ENCODE peak calls at places on chromosomes 4 and X, in ten cellular contexts. X is cardiac fibroblast; V is sigmoid colon; K is tibial artery; F is cardiac muscle cell; W is IMR-90; Q is activated CD8-positive, alpha-beta T cell treated with anti-CD3 and anti-CD28 coated beads for 36 hours; L is tibial nerve; Y is uterus; R is HFFc6. E is an unnamed sample.

GRCh38 chrX:33457102-33457501 is 245.8 kb upstream of the DMD start:
- DNase-seq in X (no peak), V (no peak), K (no peak), F (no peak), W (no peak), Q (no peak), L (no peak), Y (no peak), R (no peak), E (no peak)

GRCh38 chr4:22483551-22483981 is 32.3 kb downstream of the ADGRA3 start:
- DNase-seq in X (peak), V (no peak), K (no peak), F (peak), W (peak), Q (no peak), L (no peak), Y (no peak), R (peak), E (no peak)

GRCh38 chrX:8728932-8729331 is 3.0 kb downstream of the ANOS1 start:
- DNase-seq in X (no peak), V (no peak), K (no peak), F (no peak), W (no peak), Q (no peak), L (no peak), Y (no peak), R (no peak), E (no peak)

GRCh38 chr4:36348403-36348938 is 67.1 kb downstream of the DTHD1 start:
- DNase-seq in X (no peak), V (no peak), K (no peak), F (no peak), W (no peak), Q (peak), L (no peak), Y (no peak), R (no peak), E (no peak)

GRCh38 chr4:182251116-182251515 is 7.9 kb downstream of the TENM3 start:
- DNase-seq in X (no peak), V (no peak), K (no peak), F (no peak), W (no peak), Q (no peak), L (no peak), Y (no peak), R (no peak), E (no peak)

GRCh38 chr4:130576218-130576617 is 1480.3 kb downstream of the C4orf33 start:
- DNase-seq in X (no peak), V (no peak), K (no peak), F (no peak), W (no peak), Q (no peak), L (no peak), Y (no peak), R (no peak), E (no peak)

GRCh38 chr4:114136067-114136466 is 156.6 kb upstream of the ARSJ start:
- DNase-seq in X (peak), V (no peak), K (no peak), F (peak), W (peak), Q (no peak), L (no peak), Y (no peak), R (no peak), E (no peak)

GRCh38 chr4:20684852-20685763 is 15.2 kb upstream of the PACRGL start:
- DNase-seq in X (peak), V (no peak), K (no peak), F (peak), W (peak), Q (no peak), L (no peak), Y (no peak), R (peak), E (no peak)

GRCh38 chr4:123452585-123452984 is 56.0 kb downstream of the SPRY1 start:
- DNase-seq in X (peak), V (peak), K (peak), F (peak), W (peak), Q (peak), L (peak), Y (peak), R (peak), E (peak)

GRCh38 chr4:123832173-123833026 is 435.8 kb downstream of the SPRY1 start:
- DNase-seq in X (peak), V (peak), K (peak), F (peak), W (peak), Q (no peak), L (peak), Y (peak), R (peak), E (no peak)

GRCh38 chr4:165761968-165762367 is 111.1 kb upstream of the TLL1 start:
- DNase-seq in X (no peak), V (no peak), K (no peak), F (no peak), W (no peak), Q (no peak), L (no peak), Y (no peak), R (no peak), E (no peak)

GRCh38 chr4:91758487-91758886 is 545.3 kb upstream of the GRID2 start:
- DNase-seq in X (peak), V (no peak), K (no peak), F (peak), W (no peak), Q (no peak), L (no peak), Y (no peak), R (no peak), E (no peak)

GRCh38 chr4:161792991-161793390 is 370.8 kb downstream of the FSTL5 start:
- DNase-seq in X (no peak), V (no peak), K (no peak), F (no peak), W (no peak), Q (no peak), L (no peak), Y (no peak), R (no peak), E (no peak)

GRCh38 chr4:66169341-66169740 is 499.1 kb upstream of the EPHA5 start:
- DNase-seq in X (peak), V (no peak), K (no peak), F (peak), W (no peak), Q (no peak), L (no peak), Y (no peak), R (no peak), E (no peak)

GRCh38 chr4:124514588-124514987 is 197.9 kb downstream of the ANKRD50 start:
- DNase-seq in X (no peak), V (no peak), K (no peak), F (no peak), W (no peak), Q (no peak), L (no peak), Y (no peak), R (no peak), E (no peak)

GRCh38 chr4:42331914-42332368 is 65.3 kb upstream of the SHISA3 start:
- DNase-seq in X (peak), V (peak), K (peak), F (peak), W (peak), Q (no peak), L (peak), Y (no peak), R (no peak), E (no peak)

GRCh38 chr4:27861381-27861787 is 1000.7 kb downstream of the STIM2 start:
- DNase-seq in X (peak), V (no peak), K (no peak), F (peak), W (peak), Q (no peak), L (no peak), Y (no peak), R (peak), E (no peak)

GRCh38 chr4:18689308-18689915 is 667.9 kb upstream of the LCORL start:
- DNase-seq in X (peak), V (peak), K (peak), F (peak), W (peak), Q (peak), L (peak), Y (peak), R (peak), E (peak)

GRCh38 chr4:107561481-107561880 is 158.6 kb downstream of the PAPSS1 start:
- DNase-seq in X (peak), V (no peak), K (no peak), F (peak), W (no peak), Q (no peak), L (no peak), Y (no peak), R (no peak), E (no peak)

GRCh38 chrX:20414781-20415445 is 148.2 kb upstream of the RPS6KA3 start:
- DNase-seq in X (no peak), V (no peak), K (no peak), F (no peak), W (peak), Q (peak), L (no peak), Y (no peak), R (no peak), E (no peak)

GRCh38 chrX:10156199-10157031 is at the start of gene CLCN4:
- DNase-seq in X (peak), V (peak), K (peak), F (peak), W (no peak), Q (peak), L (no peak), Y (peak), R (no peak), E (no peak)

GRCh38 chr4:105951198-105951597 is 55.9 kb downstream of the NPNT start:
- DNase-seq in X (peak), V (no peak), K (no peak), F (peak), W (peak), Q (no peak), L (no peak), Y (no peak), R (peak), E (no peak)

GRCh38 chr4:22099896-22100295 is 151.3 kb upstream of the KCNIP4 start:
- DNase-seq in X (peak), V (no peak), K (no peak), F (peak), W (no peak), Q (peak), L (no peak), Y (no peak), R (no peak), E (no peak)

GRCh38 chr4:111537861-111538260 is 607.4 kb upstream of the FAM241A start:
- DNase-seq in X (peak), V (no peak), K (no peak), F (peak), W (peak), Q (no peak), L (no peak), Y (no peak), R (peak), E (no peak)

GRCh38 chr4:80308466-80308822 is 27.1 kb upstream of the CFAP299 start:
- DNase-seq in X (no peak), V (no peak), K (no peak), F (no peak), W (no peak), Q (no peak), L (no peak), Y (no peak), R (no peak), E (no peak)

GRCh38 chrX:149871940-149872339 is 9.0 kb upstream of the MAGEA8 start:
- DNase-seq in X (peak), V (no peak), K (no peak), F (peak), W (no peak), Q (peak), L (no peak), Y (no peak), R (no peak), E (no peak)

GRCh38 chr4:52788806-52789205 is 37.6 kb upstream of the ERVMER34-1 start:
- DNase-seq in X (no peak), V (no peak), K (no peak), F (no peak), W (no peak), Q (no peak), L (no peak), Y (no peak), R (no peak), E (no peak)

GRCh38 chrX:1598021-1598875 is 6.8 kb downstream of the AKAP17A start:
- DNase-seq in X (no peak), V (no peak), K (no peak), F (no peak), W (no peak), Q (no peak), L (peak), Y (no peak), R (no peak), E (no peak)
- TF ChIP-seq CTCF in X (no peak), V (no peak), K (no peak), F (no peak), W (no peak), Q (no peak), L (no peak), Y (no peak), R (no peak), E (no peak)

DNA sequence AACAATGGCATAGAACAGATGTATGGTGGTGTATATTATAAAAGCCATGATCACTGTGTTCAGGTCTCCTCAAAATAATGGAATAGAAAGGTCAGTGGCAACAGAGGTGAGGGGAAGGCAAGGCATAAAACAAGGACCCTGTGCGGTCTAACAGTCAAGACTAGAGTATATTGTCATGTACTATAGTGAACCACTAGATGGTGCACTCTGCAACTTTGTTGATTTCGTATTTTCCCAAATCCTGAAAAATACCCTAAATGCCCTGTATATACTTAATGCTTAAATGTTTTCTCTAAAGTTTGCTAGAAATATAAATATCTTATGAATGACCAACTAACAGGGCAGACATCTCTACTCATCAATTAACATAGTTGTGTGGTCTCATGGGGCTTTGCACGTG is 453.0 kb downstream of the PCDH11X start:
- DNase-seq in X (no peak), V (no peak), K (no peak), F (peak), W (peak), Q (no peak), L (no peak), Y (no peak), R (no peak), E (no peak)
- TF ChIP-seq CTCF in X (no peak), V (no peak), K (peak), F (no peak), W (peak), Q (no peak), L (no peak), Y (no peak), R (peak), E (no peak)

GRCh38 chr4:71050809-71051208 is 57.4 kb downstream of the DCK start:
- DNase-seq in X (peak), V (no peak), K (no peak), F (peak), W (peak), Q (no peak), L (no peak), Y (no peak), R (peak), E (no peak)
- TF ChIP-seq CTCF in X (no peak), V (no peak), K (no peak), F (no peak), W (peak), Q (no peak), L (no peak), Y (no peak), R (peak), E (no peak)

GRCh38 chr4:77072195-77072753 is 3.5 kb downstream of the CCNI start:
- DNase-seq in X (no peak), V (no peak), K (no peak), F (no peak), W (no peak), Q (peak), L (no peak), Y (no peak), R (no peak), E (no peak)
- TF ChIP-seq CTCF in X (no peak), V (no peak), K (no peak), F (no peak), W (no peak), Q (no peak), L (no peak), Y (no peak), R (no peak), E (no peak)

DNA sequence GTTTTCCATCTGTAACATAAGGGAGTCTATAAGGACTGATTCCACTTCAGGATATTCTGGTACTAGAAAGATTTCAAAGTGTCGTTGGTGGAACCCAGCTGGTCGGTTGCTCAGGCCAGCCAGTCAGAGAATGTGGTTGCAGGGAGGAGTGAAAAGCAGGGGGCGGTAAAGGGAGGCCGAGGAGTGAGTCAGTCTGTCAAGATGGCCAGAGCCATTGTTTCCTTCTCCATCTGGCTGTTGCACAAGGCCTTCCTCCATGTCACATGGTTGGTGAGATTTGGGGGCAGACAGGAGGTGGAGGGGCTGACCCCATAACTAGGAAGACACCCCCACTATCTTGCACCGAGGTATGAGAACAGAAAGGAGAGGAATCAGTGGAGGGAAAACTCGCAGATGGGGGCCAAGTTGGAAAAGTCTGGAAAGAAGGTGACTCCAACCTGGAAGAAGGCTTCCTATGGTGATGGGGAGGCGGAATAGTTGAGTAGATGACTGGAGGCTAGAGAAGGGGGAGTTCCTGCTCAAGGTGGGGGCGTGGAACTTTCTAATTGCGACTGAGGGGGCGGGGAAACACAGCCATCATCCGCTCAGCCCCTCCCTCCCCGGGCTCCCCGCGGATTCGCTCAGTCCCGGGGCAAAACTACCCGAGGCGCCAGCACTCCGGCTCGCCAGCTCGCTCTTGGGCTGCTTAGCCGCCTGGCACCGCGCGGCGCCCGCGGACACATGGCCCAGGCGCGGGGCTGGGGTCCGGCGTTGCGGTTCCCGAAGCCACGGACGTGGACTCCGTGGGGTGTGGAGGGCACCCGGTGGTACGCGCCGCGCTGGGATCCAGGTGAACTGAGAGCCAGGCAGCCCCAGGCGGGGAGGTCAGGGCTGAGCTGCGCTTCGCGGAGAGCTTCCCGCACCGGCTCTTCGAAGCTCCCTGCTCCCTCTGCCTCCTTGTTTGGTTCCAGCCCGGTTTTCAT is 38.5 kb downstream of the STARD8 start:
- DNase-seq in X (peak), V (peak), K (no peak), F (peak), W (peak), Q (peak), L (no peak), Y (peak), R (no peak), E (no peak)
- TF ChIP-seq CTCF in X (peak), V (no peak), K (no peak), F (peak), W (no peak), Q (no peak), L (no peak), Y (no peak), R (no peak), E (no peak)

GRCh38 chrX:117989512-117989911 is 127.1 kb downstream of the KLHL13 start:
- DNase-seq in X (no peak), V (no peak), K (no peak), F (no peak), W (no peak), Q (no peak), L (no peak), Y (no peak), R (no peak), E (no peak)

GRCh38 chrX:117990438-117990837 is 126.2 kb downstream of the KLHL13 start:
- DNase-seq in X (no peak), V (no peak), K (no peak), F (no peak), W (peak), Q (no peak), L (no peak), Y (no peak), R (no peak), E (no peak)

GRCh38 chrX:117987376-117987775 is 129.2 kb downstream of the KLHL13 start:
- DNase-seq in X (no peak), V (no peak), K (no peak), F (no peak), W (peak), Q (no peak), L (no peak), Y (no peak), R (no peak), E (no peak)

GRCh38 chrX:117982702-117983392 is 133.8 kb downstream of the KLHL13 start:
- DNase-seq in X (no peak), V (no peak), K (no peak), F (no peak), W (no peak), Q (no peak), L (no peak), Y (no peak), R (no peak), E (no peak)

GRCh38 chrX:117985241-117985640 is 131.4 kb downstream of the KLHL13 start:
- DNase-seq in X (no peak), V (no peak), K (no peak), F (no peak), W (peak), Q (peak), L (no peak), Y (no peak), R (no peak), E (no peak)
- TF ChIP-seq CTCF in X (no peak), V (no peak), K (no peak), F (no peak), W (peak), Q (no peak), L (no peak), Y (no peak), R (no peak), E (no peak)